ENCODE peak calls at places on chromosomes 12 and 14, in eight cellular contexts. G, I, E, C, O, R, S and M are unnamed samples.

GRCh38 chr12:27185234-27186045 is 58.6 kb upstream of the STK38L start:
- DNase-seq in O (peak; percentile 99), I (no peak), C (peak; percentile 69), G (no peak), R (no peak), S (no peak), E (no peak), M (no peak)

GRCh38 chr14:77000340-77001235 is 27.9 kb downstream of the IRF2BPL start:
- DNase-seq in S (peak; percentile 42), I (peak; percentile 32), G (peak; percentile 55), E (no peak), C (peak; percentile 56), O (peak; percentile 59), R (peak; percentile 55), M (no peak)

GRCh38 chr12:62537544-62537943 is 70.9 kb downstream of the MON2 start:
- DNase-seq in R (no peak), G (no peak), S (peak; percentile 48), E (no peak), C (peak; percentile 85), I (no peak), O (peak; percentile 78), M (no peak)

GRCh38 chr14:103707329-103708263 is 7.7 kb downstream of the XRCC3 start:
- DNase-seq in I (peak; percentile 15), G (no peak), O (no peak), R (no peak), E (no peak), S (no peak), C (no peak), M (no peak)

GRCh38 chr12:26691234-26691970 is 141.6 kb downstream of the ITPR2 start:
- DNase-seq in G (no peak), E (peak; percentile 64), I (no peak), S (no peak), O (peak; percentile 98), C (peak; percentile 93), R (no peak), M (no peak)

GRCh38 chr12:113221997-113222729 is 899 bp downstream of the TPCN1 start:
- DNase-seq in I (no peak), R (peak; percentile 18), S (no peak), O (no peak), G (no peak), E (peak; percentile 18), C (no peak), M (no peak)

GRCh38 chr12:131912526-131913274 is 16.4 kb upstream of the PUS1 start:
- DNase-seq in I (peak; percentile 91), C (peak; percentile 75), R (no peak), S (peak; percentile 56), G (peak; percentile 88), E (peak; percentile 90), O (peak; percentile 80), M (peak; percentile 94)

GRCh38 chr12:26156996-26157395 is 32.2 kb upstream of the BHLHE41 start:
- DNase-seq in G (no peak), E (no peak), R (no peak), O (no peak), I (no peak), S (no peak), C (no peak), M (no peak)

GRCh38 chr12:109873653-109874052 is 6.7 kb downstream of the GLTP start:
- DNase-seq in G (no peak), O (no peak), E (no peak), I (no peak), C (peak; percentile 42), R (no peak), S (no peak), M (no peak)

GRCh38 chr12:6943719-6944380 is at the start of the genes C12orf57 and RNU7-1:
- DNase-seq in C (no peak), E (peak; percentile 94), S (peak; percentile 79), I (peak; percentile 77), G (peak; percentile 79), O (peak; percentile 84), R (peak; percentile 84), M (peak; percentile 90)

GRCh38 chr12:6944381-6945186 is 762 bp downstream of the C12orf57 start:
- DNase-seq in O (peak; percentile 87), C (peak; percentile 93), I (peak; percentile 94), G (peak; percentile 93), E (peak; percentile 93), S (peak; percentile 95), R (peak; percentile 93), M (peak; percentile 86)

GRCh38 chr12:6946033-6946919 is 2.5 kb downstream of the C12orf57 start:
- DNase-seq in G (peak; percentile 43), O (no peak), E (peak; percentile 93), C (no peak), S (peak; percentile 97), R (peak; percentile 90), I (no peak), M (no peak)

GRCh38 chr12:6946920-6947374 is 3.1 kb downstream of the C12orf57 start:
- DNase-seq in E (no peak), C (no peak), O (no peak), S (no peak), R (no peak), I (peak; percentile 8), G (no peak), M (no peak)

DNA sequence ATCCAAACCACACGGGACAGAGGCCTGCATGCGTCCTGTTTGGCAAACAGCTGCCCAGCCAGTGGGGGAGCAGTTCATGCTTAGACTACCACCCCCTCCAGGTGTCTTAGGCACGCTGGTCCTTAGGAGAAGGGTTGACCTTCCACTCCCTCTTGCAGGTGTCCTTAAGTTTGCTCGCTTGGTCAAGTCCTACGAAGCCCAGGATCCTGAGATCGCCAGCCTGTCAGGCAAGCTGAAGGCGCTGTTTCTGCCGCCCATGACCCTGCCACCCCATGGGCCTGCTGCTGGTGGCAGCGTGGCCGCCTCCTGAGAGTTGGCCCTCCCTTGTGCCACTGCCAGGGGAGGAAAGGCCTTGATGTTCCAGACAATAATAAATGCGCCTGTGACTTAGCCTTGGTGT is 1.8 kb downstream of the C12orf57 start:
- DNase-seq in I (no peak), E (no peak), C (no peak), S (no peak), G (peak; percentile 17), R (no peak), O (no peak), M (no peak)
- H3K27ac ChIP-seq in I (peak overlapping the region; percentile 99), E (peak overlapping the region; percentile 80), C (peak overlapping the region; percentile 11), S (peak overlapping the region; percentile 90), G (no peak overlapping the region), R (peak overlapping the region; percentile 64), O (no peak overlapping the region), M (no peak overlapping the region)

GRCh38 chr14:99426265-99426664 is 54.4 kb downstream of the SETD3 start:
- DNase-seq in I (no peak), E (no peak), R (no peak), S (no peak), C (no peak), O (no peak), G (no peak), M (no peak)

GRCh38 chr14:99426796-99427346 is 53.8 kb downstream of the SETD3 start:
- DNase-seq in E (no peak), S (no peak), R (no peak), G (no peak), C (no peak), O (no peak), I (no peak), M (no peak)

GRCh38 chr14:99427632-99428315 is 52.9 kb downstream of the SETD3 start:
- DNase-seq in S (no peak), I (no peak), C (no peak), G (no peak), O (peak; percentile 60), R (no peak), E (no peak), M (no peak)

GRCh38 chr14:99432491-99432890 is 48.2 kb downstream of the SETD3 start:
- DNase-seq in I (no peak), S (no peak), C (no peak), O (no peak), R (no peak), G (no peak), E (no peak), M (no peak)

DNA sequence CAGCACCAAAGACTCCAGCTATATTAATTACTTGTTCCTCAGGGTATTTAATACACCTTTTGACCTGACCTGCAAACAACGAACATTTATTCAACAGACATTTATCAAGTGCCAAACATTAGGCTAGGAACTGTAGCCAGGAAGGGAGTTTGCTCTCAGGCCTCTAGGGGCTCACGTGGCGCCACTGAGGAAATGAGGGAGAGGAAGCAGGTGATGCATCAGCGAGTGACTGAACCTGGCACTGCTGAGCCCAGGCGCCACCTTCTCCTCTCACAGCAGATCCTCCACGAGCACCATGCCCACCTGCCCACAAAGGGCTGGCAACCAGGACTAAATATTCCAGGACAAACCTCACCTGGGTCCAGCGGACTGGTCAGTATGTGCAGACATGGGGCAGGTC is 50.2 kb downstream of the SETD3 start:
- DNase-seq in O (no peak), S (peak; percentile 69), C (no peak), E (peak; percentile 43), G (no peak), R (no peak), I (no peak), M (no peak)
- TF ChIP-seq CTCF in O (peak; percentile 33), S (peak; percentile 45), C (peak; percentile 36), E (no peak), G (no peak), R (no peak), I (peak; percentile 53), M (no peak)

GRCh38 chr12:47079894-47080724 is at the start of gene AMIGO2:
- DNase-seq in G (peak; percentile 57), C (peak; percentile 61), O (peak; percentile 71), S (peak; percentile 36), I (peak; percentile 51), R (peak; percentile 26), E (peak; percentile 78), M (peak; percentile 81)
- H3K4me3 ChIP-seq in G (peak within 1 kb of the TSS; percentile 71), C (peak within 1 kb of the TSS; percentile 75), O (peak within 1 kb of the TSS; percentile 92), S (peak within 1 kb of the TSS; percentile 80), I (peak within 1 kb of the TSS; percentile 81), R (peak within 1 kb of the TSS; percentile 64), E (peak within 1 kb of the TSS; percentile 74), M (peak within 1 kb of the TSS; percentile 81)

GRCh38 chr14:56036353-56036752 is 81.9 kb upstream of the PELI2 start:
- DNase-seq in E (no peak), O (no peak), C (no peak), R (no peak), S (no peak), G (no peak), I (no peak), M (no peak)
- H3K27ac ChIP-seq in E (no peak overlapping the region), O (no peak overlapping the region), C (no peak overlapping the region), R (no peak overlapping the region), S (no peak overlapping the region), G (no peak overlapping the region), I (no peak overlapping the region), M (no peak overlapping the region)

GRCh38 chr12:106080786-106081185 is 58.0 kb downstream of the NUAK1 start:
- DNase-seq in E (no peak), O (no peak), C (no peak), I (no peak), S (no peak), G (no peak), R (no peak), M (no peak)
- TF ChIP-seq CTCF in E (no peak), O (no peak), C (no peak), I (no peak), S (no peak), G (no peak), R (no peak), M (no peak)